ENCODE peak calls at places on chromosomes 12 and 14, in seven cellular contexts. H, X, F, N, E, O and I are unnamed samples.

GRCh38 chr14:22542360-22542759 is 46.7 kb downstream of the DAD1 start:
- DNase-seq in E (no peak), H (no peak), N (no peak), F (no peak), X (no peak), O (no peak), I (no peak)

GRCh38 chr12:94282675-94283074 is 134.3 kb downstream of the PLXNC1 start:
- DNase-seq in O (no peak), X (no peak), N (no peak), F (no peak), E (no peak), H (peak), I (no peak)

GRCh38 chr12:124273630-124274029 is 21.3 kb upstream of the RFLNA start:
- DNase-seq in N (peak), X (peak), F (peak), H (no peak), E (no peak), O (peak), I (no peak)

GRCh38 chr12:40342010-40342409 is 117.2 kb downstream of the LRRK2 start:
- DNase-seq in F (no peak), E (no peak), X (no peak), H (no peak), O (no peak), N (no peak), I (no peak)

GRCh38 chr14:55109846-55110245 is 19.2 kb upstream of the LGALS3 start:
- DNase-seq in F (no peak), X (no peak), O (no peak), N (no peak), E (no peak), H (no peak), I (no peak)

GRCh38 chr12:57381693-57382220 is 49.1 kb downstream of the R3HDM2 start:
- DNase-seq in X (peak), E (no peak), H (no peak), O (no peak), N (no peak), F (no peak), I (no peak)

GRCh38 chr14:77026930-77027537 is 1.5 kb downstream of the IRF2BPL start:
- DNase-seq in O (peak), E (peak), H (peak), X (peak), F (peak), N (no peak), I (no peak)

GRCh38 chr14:80865565-80865964 is 76.0 kb downstream of the CEP128 start:
- DNase-seq in O (no peak), F (no peak), E (no peak), X (no peak), N (no peak), H (no peak), I (no peak)

GRCh38 chr12:54220092-54220557 is 31.3 kb upstream of the SMUG1 start:
- DNase-seq in F (peak), X (peak), N (peak), H (peak), E (peak), O (peak), I (no peak)

GRCh38 chr14:31024577-31025334 is 693 bp upstream of the AP4S1 start:
- DNase-seq in X (peak), E (no peak), H (no peak), N (no peak), F (peak), O (no peak), I (no peak)

GRCh38 chr12:65408448-65408847 is 130.0 kb downstream of the MSRB3 start:
- DNase-seq in X (no peak), N (no peak), F (no peak), O (no peak), H (no peak), E (no peak), I (no peak)

GRCh38 chr12:14892726-14893442 is 7.2 kb upstream of the MGP start:
- DNase-seq in E (peak), X (peak), H (no peak), O (no peak), F (no peak), N (no peak), I (no peak)

GRCh38 chr14:55399912-55400311 is 11.7 kb downstream of the ATG14 start:
- DNase-seq in H (no peak), O (no peak), N (no peak), X (peak), E (no peak), F (no peak), I (no peak)

GRCh38 chr12:19181666-19182426 is 52.3 kb downstream of the PLEKHA5 start:
- DNase-seq in F (no peak), H (no peak), E (no peak), X (no peak), N (no peak), O (no peak), I (no peak)